ENCODE peak calls at places on chromosome 21, in seven cellular contexts. K, F, B, Z, Q, L and M are unnamed samples.

GRCh38 chr21:19321688-19322087 is 918.1 kb upstream of the TMPRSS15 start:
- DNase-seq in K (no peak), F (no peak), B (no peak), Z (no peak), Q (no peak), L (no peak), M (no peak)

GRCh38 chr21:36890086-36890485 is 76.4 kb downstream of the HLCS start:
- DNase-seq in K (no peak), F (no peak), B (no peak), Z (no peak), Q (no peak), L (no peak), M (peak; percentile 57)

GRCh38 chr21:46039891-46040660 is 57.8 kb upstream of the COL6A2 start:
- DNase-seq in K (no peak), F (no peak), B (no peak), Z (no peak), Q (no peak), L (no peak), M (no peak)

GRCh38 chr21:44927587-44928461 is 7.1 kb upstream of the ITGB2 start:
- DNase-seq in K (peak; percentile 52), F (peak; percentile 75), B (peak; percentile 92), Z (no peak), Q (peak; percentile 56), L (peak; percentile 89), M (peak; percentile 55)

GRCh38 chr21:42657676-42658319 is 4.4 kb downstream of the PDE9A start:
- DNase-seq in K (no peak), F (no peak), B (no peak), Z (no peak), Q (no peak), L (no peak), M (no peak)

GRCh38 chr21:22885079-22885478 is 1886.9 kb downstream of the NCAM2 start:
- DNase-seq in K (no peak), F (no peak), B (no peak), Z (no peak), Q (no peak), L (no peak), M (no peak)

GRCh38 chr21:43340491-43341348 is 86.2 kb downstream of the SIK1 start:
- DNase-seq in K (no peak), F (no peak), B (no peak), Z (no peak), Q (peak; percentile 95), L (no peak), M (peak; percentile 87)

GRCh38 chr21:45598666-45599065 is 44.9 kb upstream of the PCBP3 start:
- DNase-seq in K (no peak), F (no peak), B (no peak), Z (no peak), Q (no peak), L (no peak), M (no peak)

GRCh38 chr21:42833859-42834729 is 45.2 kb downstream of the WDR4 start:
- DNase-seq in K (no peak), F (no peak), B (no peak), Z (no peak), Q (no peak), L (no peak), M (no peak)

GRCh38 chr21:37047079-37047478 is 25.8 kb downstream of the PIGP start:
- DNase-seq in K (no peak), F (no peak), B (no peak), Z (no peak), Q (no peak), L (no peak), M (no peak)

GRCh38 chr21:43865471-43866181 is 603 bp downstream of the AGPAT3 start:
- DNase-seq in K (peak; percentile 21), F (peak; percentile 44), B (peak; percentile 59), Z (no peak), Q (peak; percentile 15), L (peak; percentile 64), M (no peak)

GRCh38 chr21:29217818-29218252 is 80.9 kb upstream of the BACH1 start:
- DNase-seq in K (no peak), F (no peak), B (no peak), Z (peak; percentile 93), Q (peak; percentile 99), L (no peak), M (peak; percentile 97)

GRCh38 chr21:44650973-44651675 is 3.3 kb downstream of the KRTAP12-4 start:
- DNase-seq in K (no peak), F (no peak), B (no peak), Z (no peak), Q (no peak), L (no peak), M (no peak)

GRCh38 chr21:38165466-38166213 is 91.2 kb upstream of the KCNJ15 start:
- DNase-seq in K (no peak), F (no peak), B (no peak), Z (peak; percentile 95), Q (peak; percentile 59), L (no peak), M (peak; percentile 85)

GRCh38 chr21:32803651-32804050 is 32.1 kb upstream of the PAXBP1 start:
- DNase-seq in K (no peak), F (no peak), B (no peak), Z (no peak), Q (peak; percentile 30), L (no peak), M (peak; percentile 42)

GRCh38 chr21:39048064-39048463 is 135.2 kb downstream of the PSMG1 start:
- DNase-seq in K (no peak), F (no peak), B (no peak), Z (no peak), Q (peak; percentile 4), L (no peak), M (peak; percentile 59)

GRCh38 chr21:42840411-42841155 is 38.8 kb downstream of the WDR4 start:
- DNase-seq in K (no peak), F (no peak), B (no peak), Z (no peak), Q (no peak), L (no peak), M (no peak)

GRCh38 chr21:19463966-19464365 is 1060.4 kb upstream of the TMPRSS15 start:
- DNase-seq in K (no peak), F (no peak), B (no peak), Z (no peak), Q (no peak), L (no peak), M (no peak)

GRCh38 chr21:29854795-29855194 is 85.0 kb downstream of the GRIK1 start:
- DNase-seq in K (no peak), F (no peak), B (no peak), Z (no peak), Q (no peak), L (no peak), M (no peak)

GRCh38 chr21:35697321-35697808 is 363.0 kb downstream of the SETD4 start:
- DNase-seq in K (peak; percentile 56), F (no peak), B (peak; percentile 10), Z (peak; percentile 29), Q (peak; percentile 35), L (no peak), M (peak; percentile 35)

GRCh38 chr21:38531610-38532009 is 33.3 kb upstream of the ERG start:
- DNase-seq in K (no peak), F (no peak), B (no peak), Z (no peak), Q (no peak), L (no peak), M (no peak)

GRCh38 chr21:41879190-41879998 is at the start of gene PRDM15:
- DNase-seq in K (peak; percentile 79), F (peak; percentile 72), B (peak; percentile 91), Z (peak; percentile 27), Q (peak; percentile 82), L (peak; percentile 90), M (peak; percentile 84)

GRCh38 chr21:42475526-42476492 is 20.2 kb downstream of the RSPH1 start:
- DNase-seq in K (no peak), F (no peak), B (no peak), Z (no peak), Q (no peak), L (no peak), M (no peak)

GRCh38 chr21:36881223-36881622 is 85.2 kb downstream of the HLCS start:
- DNase-seq in K (no peak), F (no peak), B (no peak), Z (no peak), Q (peak; percentile 51), L (no peak), M (peak; percentile 95)

GRCh38 chr21:33286600-33287456 is 20.7 kb downstream of the IL10RB start:
- DNase-seq in K (no peak), F (no peak), B (no peak), Z (peak; percentile 80), Q (peak; percentile 70), L (no peak), M (peak; percentile 87)

GRCh38 chr21:45381036-45381787 is 23.8 kb upstream of the COL18A1 start:
- DNase-seq in K (no peak), F (no peak), B (no peak), Z (no peak), Q (no peak), L (no peak), M (no peak)

GRCh38 chr21:38273745-38274544 is 17.2 kb downstream of the KCNJ15 start:
- DNase-seq in K (no peak), F (no peak), B (no peak), Z (no peak), Q (peak; percentile 74), L (no peak), M (no peak)